ENCODE peak calls at places on chromosomes 12 and 14, in five cellular contexts. C is astrocyte of the hippocampus; D is Right ventricle myocardium superior; H is stimulated activated CD8-positive, alpha-beta memory T cell treated with anti-CD3 and anti-CD28 coated beads, Interleukin-2, amount 100 ng/mL, for 1 hour; X is NCI-H1105 treated with DMSO at 0.1 percent for 48 hours. M is an unnamed sample.

GRCh38 chr12:108804361-108804949 is 52.9 kb downstream of the SSH1 start:
- DNase-seq in D (peak; percentile 84), X (no peak), H (no peak), C (peak; percentile 91), M (peak; percentile 57)

GRCh38 chr12:123055281-123055766 is 74.8 kb downstream of the ARL6IP4 start:
- DNase-seq in C (peak; percentile 42), D (no peak), H (no peak), X (no peak), M (no peak)

GRCh38 chr12:109358154-109358869 is 10.6 kb downstream of the MYO1H start:
- DNase-seq in C (no peak), H (no peak), X (no peak), D (no peak), M (no peak)

GRCh38 chr14:74611672-74612345 is at the start of gene LTBP2:
- DNase-seq in D (no peak), C (peak; percentile 83), H (no peak), X (no peak), M (peak; percentile 18)

GRCh38 chr14:46018846-46019420 is 632.6 kb downstream of the RPL10L start:
- DNase-seq in X (no peak), D (no peak), H (no peak), C (no peak), M (no peak)

GRCh38 chr12:68189766-68190700 is 30.5 kb upstream of the IFNG start:
- DNase-seq in H (peak; percentile 19), X (no peak), D (no peak), C (peak; percentile 74), M (no peak)

GRCh38 chr12:130526813-130527212 is 189.1 kb downstream of the PIWIL1 start:
- DNase-seq in C (peak; percentile 49), D (no peak), X (no peak), H (no peak), M (no peak)

GRCh38 chr12:50598321-50598862 is 93.6 kb downstream of the DIP2B start:
- DNase-seq in D (no peak), X (no peak), H (no peak), C (peak; percentile 25), M (no peak)

GRCh38 chr14:25431211-25432076 is 381.5 kb upstream of the STXBP6 start:
- DNase-seq in C (peak; percentile 31), D (no peak), H (no peak), X (peak; percentile 8), M (peak; percentile 58)

GRCh38 chr12:90871697-90872096 is 83.3 kb downstream of the CCER1 start:
- DNase-seq in C (no peak), H (no peak), D (no peak), X (no peak), M (no peak)

GRCh38 chr12:31603546-31604009 is 12.6 kb upstream of the DENND5B start:
- DNase-seq in D (no peak), H (no peak), C (no peak), X (no peak), M (no peak)

GRCh38 chr12:18403182-18403581 is 141.9 kb downstream of the PIK3C2G start:
- DNase-seq in C (no peak), H (no peak), D (no peak), X (no peak), M (no peak)

GRCh38 chr12:89789862-89790261 is 81.2 kb upstream of the ATP2B1 start:
- DNase-seq in D (no peak), C (no peak), X (no peak), H (no peak), M (no peak)

GRCh38 chr14:105065280-105066228 is at the start of gene GPR132:
- DNase-seq in C (peak; percentile 58), X (no peak), D (peak; percentile 68), H (peak; percentile 81), M (no peak)

GRCh38 chr12:78018146-78018910 is 187.6 kb downstream of the NAV3 start:
- DNase-seq in X (no peak), H (no peak), C (peak; percentile 72), D (peak; percentile 41), M (no peak)

GRCh38 chr12:11576104-11576503 is 73.4 kb upstream of the ETV6 start:
- DNase-seq in C (peak; percentile 71), D (no peak), H (no peak), X (no peak), M (no peak)

GRCh38 chr12:106135781-106136180 is 3.0 kb downstream of the NUAK1 start:
- DNase-seq in H (no peak), D (no peak), C (peak; percentile 57), X (peak; percentile 46), M (no peak)

GRCh38 chr12:125245601-125246345 is 180.5 kb downstream of the AACS start:
- DNase-seq in D (no peak), C (peak; percentile 16), X (no peak), H (no peak), M (no peak)

GRCh38 chr14:99612065-99612736 is 8.2 kb upstream of the CCDC85C start:
- DNase-seq in H (no peak), D (no peak), C (no peak), X (peak; percentile 57), M (peak; percentile 96)

GRCh38 chr12:12564911-12565310 is 2.2 kb upstream of the DUSP16 start:
- DNase-seq in X (no peak), H (no peak), C (no peak), D (no peak), M (peak; percentile 19)

M was measured in NCI-H1417.